ENCODE peak calls at places on chromosomes 2 and 18, in six cellular contexts. Q, U, P, J, W and L are unnamed samples.

GRCh38 chr2:161116463-161116960 is 43.7 kb upstream of the TANK start:
- ATAC-seq in W (no peak), J (no peak), U (no peak), Q (no peak), P (no peak), L (no peak)

GRCh38 chr2:179422037-179422643 is 157.5 kb upstream of the SESTD1 start:
- ATAC-seq in J (peak; percentile 53), U (peak; percentile 85), W (peak; percentile 93), Q (peak; percentile 97), P (peak; percentile 89), L (peak; percentile 66)

GRCh38 chr2:217870528-217871011 is 132.2 kb downstream of the TNS1 start:
- ATAC-seq in W (no peak), U (no peak), Q (no peak), J (no peak), P (no peak), L (no peak)

GRCh38 chr2:96954490-96954846 is 31.9 kb downstream of the FAM178B start:
- ATAC-seq in P (peak; percentile 74), U (no peak), J (no peak), Q (no peak), W (no peak), L (no peak)

GRCh38 chr2:130920417-130921030 is 83.8 kb downstream of the ARHGEF4 start:
- ATAC-seq in P (peak; percentile 66), J (no peak), Q (peak; percentile 89), W (peak; percentile 91), U (peak; percentile 87), L (no peak)

GRCh38 chr2:129193961-129194360 is 785.5 kb upstream of the RAB6C start:
- ATAC-seq in U (peak; percentile 57), W (no peak), J (no peak), Q (no peak), P (no peak), L (no peak)

GRCh38 chr18:27844416-27844792 is 332.5 kb downstream of the CDH2 start:
- ATAC-seq in P (no peak), U (no peak), Q (no peak), W (no peak), J (no peak), L (no peak)

GRCh38 chr18:24669502-24669901 is 209.1 kb downstream of the HRH4 start:
- ATAC-seq in Q (no peak), W (no peak), J (no peak), U (no peak), P (no peak), L (no peak)

GRCh38 chr2:127593228-127594115 is 52.5 kb upstream of the GPR17 start:
- ATAC-seq in P (no peak), W (no peak), J (peak; percentile 34), Q (peak; percentile 4), U (peak; percentile 18), L (peak; percentile 16)

GRCh38 chr2:8510519-8510918 is 171.3 kb upstream of the ID2 start:
- ATAC-seq in U (no peak), J (no peak), Q (no peak), W (no peak), P (no peak), L (no peak)

GRCh38 chr2:232643147-232643425 is 9.7 kb downstream of the EFHD1 start:
- ATAC-seq in J (no peak), Q (no peak), P (no peak), W (no peak), U (no peak), L (no peak)

GRCh38 chr18:44537521-44537920 is 143.2 kb upstream of the SETBP1 start:
- ATAC-seq in J (no peak), W (peak; percentile 78), U (no peak), Q (no peak), P (no peak), L (no peak)

GRCh38 chr2:117401582-117401981 is 412.9 kb upstream of the DDX18 start:
- ATAC-seq in U (no peak), P (no peak), J (no peak), Q (no peak), W (no peak), L (no peak)

GRCh38 chr2:150907466-150907865 is 354.2 kb downstream of the RBM43 start:
- ATAC-seq in U (no peak), Q (no peak), J (no peak), W (no peak), P (no peak), L (no peak)

GRCh38 chr2:182240862-182241371 is 185.9 kb downstream of the PDE1A start:
- ATAC-seq in Q (peak; percentile 99), P (peak; percentile 100), U (peak; percentile 67), J (no peak), W (peak; percentile 84), L (peak; percentile 53)

GRCh38 chr2:203934711-203935438 is 1.7 kb upstream of the ICOS start:
- ATAC-seq in U (no peak), J (no peak), W (no peak), P (no peak), Q (no peak), L (no peak)

GRCh38 chr2:204170419-204170818 is 233.9 kb downstream of the ICOS start:
- ATAC-seq in J (peak; percentile 77), P (no peak), U (no peak), Q (no peak), W (no peak), L (no peak)

GRCh38 chr18:24544949-24545348 is 84.5 kb downstream of the HRH4 start:
- ATAC-seq in J (no peak), Q (no peak), W (no peak), U (no peak), P (no peak), L (no peak)

GRCh38 chr2:100072503-100072902 is 69.9 kb downstream of the AFF3 start:
- ATAC-seq in Q (no peak), J (no peak), W (no peak), U (no peak), P (no peak), L (no peak)

GRCh38 chr2:144233226-144234114 is 286.4 kb downstream of the ZEB2 start:
- ATAC-seq in J (no peak), P (no peak), W (no peak), U (no peak), Q (no peak), L (no peak)

GRCh38 chr18:27995770-27996502 is 181.0 kb downstream of the CDH2 start:
- ATAC-seq in W (no peak), J (no peak), Q (no peak), P (no peak), U (no peak), L (no peak)

GRCh38 chr2:74405994-74406583 is 15.3 kb downstream of the C2orf81 start:
- ATAC-seq in W (peak; percentile 59), U (no peak), J (no peak), Q (no peak), P (peak; percentile 99), L (no peak)

GRCh38 chr2:138247302-138247701 is 254.3 kb upstream of the SPOPL start:
- ATAC-seq in Q (no peak), W (no peak), U (no peak), J (no peak), P (no peak), L (no peak)

GRCh38 chr18:8559612-8560011 is 49.6 kb upstream of the RAB12 start:
- ATAC-seq in Q (no peak), J (no peak), W (no peak), U (no peak), P (no peak), L (no peak)

GRCh38 chr2:181762000-181762399 is 81.7 kb upstream of the NEUROD1 start:
- ATAC-seq in Q (no peak), J (no peak), W (no peak), P (no peak), U (no peak), L (no peak)

GRCh38 chr2:173279528-173279868 is 75.2 kb upstream of the CDCA7 start:
- ATAC-seq in U (no peak), W (no peak), Q (no peak), J (no peak), P (no peak), L (no peak)

GRCh38 chr2:56248965-56249742 is 65.4 kb downstream of the CCDC85A start:
- ATAC-seq in W (no peak), U (no peak), Q (no peak), P (no peak), J (no peak), L (no peak)

GRCh38 chr2:106012591-106013347 is 181.3 kb downstream of the UXS1 start:
- ATAC-seq in J (no peak), W (no peak), Q (no peak), U (no peak), P (no peak), L (no peak)

GRCh38 chr2:106009096-106009495 is 185.0 kb downstream of the UXS1 start:
- ATAC-seq in P (no peak), W (no peak), Q (no peak), U (no peak), J (no peak), L (no peak)

GRCh38 chr2:106011993-106012392 is 182.1 kb downstream of the UXS1 start:
- ATAC-seq in W (no peak), Q (no peak), J (no peak), P (no peak), U (no peak), L (no peak)

GRCh38 chr2:106010818-106011355 is 183.2 kb downstream of the UXS1 start:
- ATAC-seq in U (no peak), P (no peak), J (no peak), Q (no peak), W (no peak), L (no peak)

GRCh38 chr2:106011380-106011779 is 182.7 kb downstream of the UXS1 start:
- ATAC-seq in W (no peak), P (no peak), Q (no peak), J (no peak), U (no peak), L (no peak)
- TF ChIP-seq EP300 in W (no peak), P (no peak), Q (no peak), J (no peak), U (no peak), L (no peak)

GRCh38 chr2:47058061-47058931 is 96.8 kb downstream of the STPG4 start:
- ATAC-seq in J (peak; percentile 46), U (peak; percentile 42), Q (peak; percentile 67), W (no peak), P (no peak), L (peak; percentile 86)
- TF ChIP-seq EP300 in J (no peak), U (no peak), Q (no peak), W (no peak), P (no peak), L (no peak)

GRCh38 chr2:226471987-226472470 is 327.6 kb downstream of the IRS1 start:
- ATAC-seq in Q (no peak), J (no peak), W (no peak), P (no peak), U (no peak), L (no peak)
- TF ChIP-seq EP300 in Q (no peak), J (no peak), W (no peak), P (no peak), U (no peak), L (no peak)

DNA sequence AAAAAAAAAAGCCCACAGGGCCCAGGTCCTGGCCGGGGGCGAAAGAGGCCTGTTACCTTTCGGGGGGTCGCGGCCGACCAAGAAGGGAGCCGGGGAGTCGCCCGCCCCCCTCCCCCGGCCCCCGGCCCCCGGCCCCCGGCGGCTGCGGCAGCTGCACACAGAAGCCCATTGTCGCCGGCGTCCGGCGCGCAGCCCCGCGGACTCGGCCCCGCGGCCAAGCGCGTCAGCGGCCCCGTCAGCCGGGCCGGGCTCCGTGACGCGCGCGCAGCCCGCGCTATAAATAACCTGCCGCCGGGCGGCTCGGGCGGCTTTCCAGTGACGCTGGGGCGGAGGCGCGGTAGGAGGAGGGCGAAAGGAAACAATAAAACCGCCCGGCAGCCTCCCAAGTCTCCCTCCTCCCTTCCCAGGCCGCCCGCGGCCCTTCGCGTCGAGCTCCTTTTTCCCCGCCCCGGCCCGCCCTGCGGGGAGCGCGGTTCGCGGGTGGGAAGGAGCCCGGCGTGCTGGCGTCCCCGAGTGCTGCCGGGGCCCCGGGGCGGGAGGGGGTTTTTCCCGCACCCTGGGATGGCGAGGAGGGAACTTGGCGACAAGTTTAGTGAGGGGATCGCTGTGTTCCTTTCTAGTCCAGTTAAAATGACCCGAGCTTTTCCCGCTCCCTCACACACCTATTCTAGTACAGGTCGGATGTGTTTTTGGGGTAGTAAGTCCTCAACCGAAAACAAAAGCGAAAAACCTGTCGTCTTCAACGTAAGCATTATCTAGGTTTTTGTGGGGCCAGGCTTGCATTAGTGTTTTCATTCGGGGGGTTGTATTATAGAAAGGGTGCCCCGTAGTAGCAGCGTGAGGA is 10.0 kb upstream of the NR4A2 start:
- ATAC-seq in W (peak; percentile 77), Q (peak; percentile 91), J (peak; percentile 93), U (peak; percentile 70), P (peak; percentile 67), L (peak; percentile 92)
- TF ChIP-seq EP300 in W (no peak), Q (no peak), J (no peak), U (peak; percentile 50), P (peak; percentile 81), L (peak; percentile 77)